ENCODE peak calls at places on chromosome 20, in five cellular contexts. F, W, M, H and E are unnamed samples.

GRCh38 chr20:25286917-25287316 is 39.0 kb downstream of the PYGB start:
- DNase-seq in H (peak; percentile 20), M (no peak), W (no peak), F (no peak), E (peak; percentile 2)

GRCh38 chr20:43379239-43379917 is 78.3 kb upstream of the SRSF6 start:
- DNase-seq in M (no peak), H (no peak), F (peak; percentile 94), W (no peak), E (no peak)

GRCh38 chr20:64152906-64153305 is 11.3 kb upstream of the MYT1 start:
- DNase-seq in H (peak; percentile 32), F (no peak), M (no peak), W (no peak), E (peak; percentile 60)

GRCh38 chr20:61750093-61750492 is 315.6 kb downstream of the TAF4 start:
- DNase-seq in W (no peak), F (no peak), M (no peak), H (no peak), E (no peak)

GRCh38 chr20:63873477-63873971 is 8.5 kb downstream of the TPD52L2 start:
- DNase-seq in F (peak; percentile 72), H (peak; percentile 79), M (no peak), W (peak; percentile 57), E (no peak)

GRCh38 chr20:25480156-25480555 is 72.7 kb downstream of the GINS1 start:
- DNase-seq in M (no peak), H (no peak), F (no peak), W (no peak), E (no peak)

GRCh38 chr20:25859649-25860530 is 163.2 kb upstream of the ZNF337 start:
- DNase-seq in H (peak; percentile 88), M (no peak), F (no peak), W (peak; percentile 79), E (peak; percentile 90)

GRCh38 chr20:5078399-5078958 is 41.3 kb downstream of the PCNA start:
- DNase-seq in W (peak; percentile 71), M (peak; percentile 54), H (peak; percentile 89), F (no peak), E (no peak)

GRCh38 chr20:62065669-62066338 is at the start of gene TAF4:
- DNase-seq in F (peak; percentile 16), M (peak; percentile 69), H (peak; percentile 86), W (peak; percentile 67), E (peak; percentile 83)

GRCh38 chr20:25984933-25985332 is 288.3 kb upstream of the ZNF337 start:
- DNase-seq in H (peak; percentile 80), F (no peak), W (peak; percentile 71), M (no peak), E (peak; percentile 79)

GRCh38 chr20:62716198-62716940 is 7.7 kb downstream of the NTSR1 start:
- DNase-seq in W (no peak), F (no peak), H (no peak), M (no peak), E (no peak)

GRCh38 chr20:20085812-20086211 is 33.5 kb downstream of the CFAP61 start:
- DNase-seq in M (no peak), F (no peak), W (peak; percentile 30), H (no peak), E (no peak)

GRCh38 chr20:31565699-31566331 is 39.3 kb upstream of the ID1 start:
- DNase-seq in W (no peak), H (no peak), M (no peak), F (no peak), E (no peak)

GRCh38 chr20:47125553-47126373 is 230.7 kb downstream of the ZMYND8 start:
- DNase-seq in H (no peak), M (no peak), W (no peak), F (peak; percentile 43), E (no peak)

GRCh38 chr20:35660122-35660937 is 4.4 kb downstream of the CPNE1 start:
- DNase-seq in M (no peak), F (no peak), W (no peak), H (no peak), E (no peak)
- H3K4me1 ChIP-seq in M (peaks cover 62% of the 10 kb centered on the region), F (peaks cover 22% of the 10 kb centered on the region), W (peaks cover 65% of the 10 kb centered on the region), H (no peaks in the 10 kb centered on the region), E (peaks cover 8% of the 10 kb centered on the region)

GRCh38 chr20:57704245-57704644 is 5.6 kb downstream of the PMEPA1 start:
- DNase-seq in W (no peak), F (no peak), H (no peak), M (no peak), E (no peak)
- H3K4me1 ChIP-seq in W (peaks cover 59% of the 10 kb centered on the region), F (peaks cover 60% of the 10 kb centered on the region), H (no peaks in the 10 kb centered on the region), M (peaks cover 11% of the 10 kb centered on the region), E (no peaks in the 10 kb centered on the region)

GRCh38 chr20:32965581-32966373 is 38.5 kb downstream of the SUN5 start:
- DNase-seq in W (no peak), F (no peak), H (no peak), M (no peak), E (no peak)

GRCh38 chr20:32966382-32966781 is 37.9 kb downstream of the SUN5 start:
- DNase-seq in M (no peak), H (no peak), W (no peak), F (no peak), E (no peak)

GRCh38 chr20:32964575-32964974 is 39.7 kb downstream of the SUN5 start:
- DNase-seq in F (no peak), W (no peak), H (no peak), M (no peak), E (no peak)

GRCh38 chr20:32963176-32963575 is 41.1 kb downstream of the SUN5 start:
- DNase-seq in M (no peak), F (no peak), W (no peak), H (no peak), E (no peak)

GRCh38 chr20:32965115-32965514 is 39.1 kb downstream of the SUN5 start:
- DNase-seq in W (no peak), H (no peak), F (no peak), M (no peak), E (no peak)
- H3K4me1 ChIP-seq in W (no peaks in the 10 kb centered on the region), H (no peaks in the 10 kb centered on the region), F (no peaks in the 10 kb centered on the region), M (peaks cover 62% of the 10 kb centered on the region), E (no peaks in the 10 kb centered on the region)

GRCh38 chr20:2114106-2114505 is 12.5 kb downstream of the STK35 start:
- DNase-seq in M (no peak), W (no peak), H (no peak), F (no peak), E (no peak)
- H3K4me1 ChIP-seq in M (peaks cover 50% of the 10 kb centered on the region), W (peaks cover 88% of the 10 kb centered on the region), H (no peaks in the 10 kb centered on the region), F (peaks cover 5% of the 10 kb centered on the region), E (no peaks in the 10 kb centered on the region)

GRCh38 chr20:36479938-36480337 is 61.4 kb upstream of the MYL9 start:
- DNase-seq in M (no peak), H (no peak), F (no peak), W (no peak), E (no peak)

GRCh38 chr20:36480456-36481048 is 60.8 kb upstream of the MYL9 start:
- DNase-seq in H (no peak), M (no peak), W (no peak), F (no peak), E (no peak)

GRCh38 chr20:36477475-36477874 is 63.8 kb upstream of the MYL9 start:
- DNase-seq in W (no peak), F (no peak), H (no peak), M (no peak), E (no peak)

GRCh38 chr20:36481380-36482043 is 59.8 kb upstream of the MYL9 start:
- DNase-seq in F (no peak), M (no peak), W (no peak), H (no peak), E (no peak)

GRCh38 chr20:36478137-36478905 is 63.0 kb upstream of the MYL9 start:
- DNase-seq in H (no peak), W (no peak), F (no peak), M (no peak), E (no peak)
- H3K4me1 ChIP-seq in H (peaks cover 5% of the 10 kb centered on the region), W (peaks cover 84% of the 10 kb centered on the region), F (peaks cover 44% of the 10 kb centered on the region), M (peaks cover 3% of the 10 kb centered on the region), E (peaks cover 15% of the 10 kb centered on the region)

GRCh38 chr20:23754731-23755130 is 4.0 kb upstream of the CST1 start:
- DNase-seq in F (no peak), H (no peak), W (no peak), M (no peak), E (no peak)

GRCh38 chr20:23753194-23753548 is 2.4 kb upstream of the CST1 start:
- DNase-seq in W (no peak), M (no peak), H (no peak), F (no peak), E (no peak)

GRCh38 chr20:23752019-23752418 is 1.3 kb upstream of the CST1 start:
- DNase-seq in H (no peak), F (no peak), W (no peak), M (no peak), E (no peak)

GRCh38 chr20:23752481-23753193 is 1.9 kb upstream of the CST1 start:
- DNase-seq in F (no peak), H (no peak), W (no peak), M (no peak), E (no peak)

DNA sequence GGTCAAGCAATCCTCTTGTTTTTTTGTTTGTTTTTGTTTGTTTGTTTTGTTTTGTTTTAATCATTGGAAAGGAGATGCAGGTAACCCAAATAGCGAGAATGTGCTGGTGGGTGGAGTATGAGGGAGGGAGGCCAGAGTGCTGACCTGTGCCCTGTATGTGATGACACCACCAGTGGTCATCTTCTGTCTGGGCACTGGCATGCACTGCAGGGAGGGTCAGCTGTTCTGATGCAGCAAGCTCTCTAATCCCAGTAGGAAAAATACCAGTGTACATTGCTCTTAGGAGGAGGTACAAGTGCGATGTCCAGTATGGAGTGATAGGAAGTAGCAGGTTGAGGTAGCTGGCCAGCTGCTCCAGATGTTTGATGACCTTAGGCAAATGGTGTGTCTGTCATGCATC is 2.9 kb upstream of the CST1 start:
- DNase-seq in F (no peak), H (no peak), W (no peak), M (no peak), E (no peak)
- H3K4me1 ChIP-seq in F (peaks cover 6% of the 10 kb centered on the region), H (no peaks in the 10 kb centered on the region), W (peaks cover 7% of the 10 kb centered on the region), M (no peaks in the 10 kb centered on the region), E (no peaks in the 10 kb centered on the region)

GRCh38 chr20:36860811-36861624 is 14.9 kb upstream of the TLDC2 start:
- DNase-seq in F (no peak), W (no peak), H (no peak), M (no peak), E (no peak)
- H3K4me1 ChIP-seq in F (peaks cover 40% of the 10 kb centered on the region), W (peaks cover 73% of the 10 kb centered on the region), H (no peaks in the 10 kb centered on the region), M (peaks cover 16% of the 10 kb centered on the region), E (no peaks in the 10 kb centered on the region)